ENCODE peak calls at places on chromosomes 6 and 20, in eight cellular contexts. U is AG04450, H is RWPE1, F is H9, I is upper lobe of right lung, S is fibroblast of pulmonary artery, R is sigmoid colon, T is uterus. Q is an unnamed sample.
A peak's percentile ranks its signal among the peaks of the same experiment; 100 is the strongest.

GRCh38 chr20:50516935-50517816 is 7.0 kb downstream of the PTPN1 start:
- DNase-seq in U (no peak), H (no peak), F (no peak), I (no peak), S (no peak), R (no peak), T (no peak), Q (no peak)

GRCh38 chr6:145749632-145750031 is 14.3 kb upstream of the EPM2A start:
- DNase-seq in U (no peak), H (peak; percentile 11), F (no peak), I (no peak), S (peak; percentile 81), R (no peak), T (no peak), Q (no peak)

GRCh38 chr6:109511832-109512231 is 28.8 kb upstream of the ZBTB24 start:
- DNase-seq in U (no peak), H (no peak), F (no peak), I (no peak), S (no peak), R (no peak), T (no peak), Q (no peak)

GRCh38 chr6:119495230-119495683 is 145.7 kb upstream of the MAN1A1 start:
- DNase-seq in U (no peak), H (no peak), F (no peak), I (no peak), S (no peak), R (peak; percentile 63), T (no peak), Q (peak; percentile 23)

GRCh38 chr6:20876016-20876415 is 341.8 kb downstream of the CDKAL1 start:
- DNase-seq in U (peak; percentile 53), H (no peak), F (no peak), I (no peak), S (peak; percentile 50), R (no peak), T (no peak), Q (no peak)

GRCh38 chr20:44584103-44584690 is 1.8 kb downstream of the PKIG start:
- DNase-seq in U (no peak), H (no peak), F (no peak), I (no peak), S (no peak), R (no peak), T (no peak), Q (no peak)

GRCh38 chr6:132072831-132073230 is 121.7 kb upstream of the CCN2 start:
- DNase-seq in U (no peak), H (no peak), F (no peak), I (no peak), S (no peak), R (no peak), T (no peak), Q (no peak)

GRCh38 chr20:44211177-44212039 is 837 bp upstream of the OSER1 start:
- DNase-seq in U (no peak), H (no peak), F (no peak), I (no peak), S (peak; percentile 63), R (peak; percentile 73), T (no peak), Q (no peak)

GRCh38 chr20:2151805-2152727 is 50.4 kb downstream of the STK35 start:
- DNase-seq in U (no peak), H (peak; percentile 91), F (no peak), I (no peak), S (peak; percentile 25), R (no peak), T (peak; percentile 34), Q (no peak)

GRCh38 chr6:151494235-151494950 is 576 bp downstream of the CCDC170 start:
- DNase-seq in U (no peak), H (peak; percentile 33), F (peak; percentile 47), I (peak; percentile 73), S (no peak), R (no peak), T (peak; percentile 44), Q (no peak)

GRCh38 chr6:154167163-154167562 is 128.1 kb downstream of the OPRM1 start:
- DNase-seq in U (no peak), H (no peak), F (no peak), I (no peak), S (no peak), R (no peak), T (no peak), Q (no peak)

GRCh38 chr20:5718896-5719595 is 31.2 kb upstream of the SHLD1 start:
- DNase-seq in U (no peak), H (no peak), F (no peak), I (no peak), S (no peak), R (no peak), T (no peak), Q (no peak)

GRCh38 chr6:170433163-170434095 is 119.7 kb downstream of the PSMB1 start:
- DNase-seq in U (no peak), H (no peak), F (no peak), I (peak; percentile 52), S (no peak), R (peak; percentile 15), T (no peak), Q (no peak)

GRCh38 chr6:47180633-47181032 is 129.1 kb downstream of the TNFRSF21 start:
- DNase-seq in U (no peak), H (peak; percentile 67), F (peak; percentile 31), I (no peak), S (peak; percentile 51), R (no peak), T (no peak), Q (no peak)

GRCh38 chr20:23156170-23156841 is 70.2 kb upstream of the CD93 start:
- DNase-seq in U (no peak), H (peak; percentile 70), F (peak; percentile 27), I (no peak), S (peak; percentile 56), R (peak; percentile 77), T (no peak), Q (no peak)

GRCh38 chr6:133814797-133815196 is 74.1 kb upstream of the TCF21 start:
- DNase-seq in U (no peak), H (peak; percentile 55), F (no peak), I (no peak), S (peak; percentile 83), R (peak; percentile 73), T (peak; percentile 28), Q (no peak)

GRCh38 chr6:129641344-129641743 is 68.6 kb downstream of the ARHGAP18 start:
- DNase-seq in U (no peak), H (no peak), F (no peak), I (no peak), S (peak; percentile 79), R (no peak), T (no peak), Q (no peak)

GRCh38 chr6:6368040-6368683 is 47.7 kb upstream of the F13A1 start:
- DNase-seq in U (no peak), H (no peak), F (no peak), I (no peak), S (no peak), R (no peak), T (no peak), Q (no peak)

GRCh38 chr20:32707691-32708581 is 34.2 kb upstream of the C20orf203 start:
- DNase-seq in U (no peak), H (no peak), F (no peak), I (no peak), S (peak; percentile 21), R (no peak), T (no peak), Q (no peak)

GRCh38 chr6:163341671-163342070 is 72.8 kb upstream of the QKI start:
- DNase-seq in U (no peak), H (no peak), F (no peak), I (no peak), S (no peak), R (no peak), T (no peak), Q (no peak)

GRCh38 chr20:25669826-25670422 is 26.7 kb downstream of the ZNF337 start:
- DNase-seq in U (peak; percentile 53), H (peak; percentile 70), F (peak; percentile 57), I (no peak), S (peak; percentile 70), R (no peak), T (no peak), Q (no peak)

GRCh38 chr6:167034056-167034455 is 34.9 kb downstream of the CEP43 start:
- DNase-seq in U (no peak), H (no peak), F (no peak), I (no peak), S (no peak), R (no peak), T (no peak), Q (no peak)

GRCh38 chr6:167799033-167799933 is 27.4 kb upstream of the AFDN start:
- DNase-seq in U (no peak), H (no peak), F (no peak), I (no peak), S (peak; percentile 60), R (no peak), T (no peak), Q (no peak)

GRCh38 chr20:62560162-62560561 is 82.1 kb upstream of the SLCO4A1 start:
- DNase-seq in U (no peak), H (no peak), F (no peak), I (no peak), S (no peak), R (no peak), T (no peak), Q (no peak)

GRCh38 chr6:6515691-6516607 is 72.6 kb upstream of the LY86 start:
- DNase-seq in U (no peak), H (no peak), F (no peak), I (no peak), S (no peak), R (no peak), T (no peak), Q (no peak)

GRCh38 chr6:97995158-97995557 is 712.1 kb upstream of the MMS22L start:
- DNase-seq in U (no peak), H (no peak), F (no peak), I (no peak), S (no peak), R (no peak), T (no peak), Q (no peak)
- TF ChIP-seq CTCF in U (no peak), H (no peak), F (no peak), I (no peak), S (no peak), R (no peak), T (no peak), Q (no peak)

GRCh38 chr20:52812231-52812847 is 159.8 kb upstream of the TSHZ2 start:
- DNase-seq in U (no peak), H (no peak), F (no peak), I (no peak), S (no peak), R (no peak), T (no peak), Q (no peak)
- TF ChIP-seq CTCF in U (no peak), H (no peak), F (peak; percentile 44), I (no peak), S (no peak), R (no peak), T (no peak), Q (no peak)

DNA sequence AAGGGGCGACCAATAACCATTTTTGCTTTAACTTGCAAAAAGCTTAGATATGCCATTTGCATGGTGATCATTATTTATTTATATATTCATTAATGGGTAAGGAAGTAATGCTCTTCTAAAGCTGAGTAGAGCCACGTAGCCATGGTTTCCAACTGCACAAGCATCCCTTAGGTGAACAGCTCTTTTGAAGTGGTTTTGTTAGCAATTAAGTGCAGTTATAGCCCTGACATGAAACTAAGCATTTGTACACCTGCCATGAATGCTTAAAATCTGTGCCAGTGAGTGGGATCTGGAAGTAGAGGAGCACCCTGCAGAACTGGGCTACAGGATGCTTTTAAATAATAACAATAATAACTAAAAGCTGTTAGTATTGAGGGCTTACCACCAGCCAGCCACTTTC is 19.1 kb downstream of the TRAF3IP2 start:
- DNase-seq in U (no peak), H (no peak), F (no peak), I (no peak), S (no peak), R (no peak), T (no peak), Q (no peak)
- TF ChIP-seq CTCF in U (no peak), H (no peak), F (no peak), I (no peak), S (no peak), R (no peak), T (no peak), Q (no peak)

GRCh38 chr6:155880905-155881304 is 425.3 kb upstream of the NOX3 start:
- DNase-seq in U (no peak), H (no peak), F (no peak), I (no peak), S (peak; percentile 20), R (no peak), T (no peak), Q (no peak)
- TF ChIP-seq CTCF in U (no peak), H (no peak), F (no peak), I (no peak), S (no peak), R (no peak), T (no peak), Q (no peak)